ENCODE peak calls at places on chromosomes 7 and 10, in five cellular contexts. Q is tibial nerve, Y is body of pancreas, R is sigmoid colon, N is uterus. J is an unnamed sample.

GRCh38 chr7:87875151-87876039 is 765 bp downstream of the SLC25A40 start:
- DNase-seq in Q (peak; percentile 5), Y (no peak), R (peak; percentile 63), N (no peak), J (no peak)

GRCh38 chr10:110600487-110601101 is 33.1 kb downstream of the SMC3 start:
- DNase-seq in Q (no peak), Y (peak; percentile 24), R (no peak), N (no peak), J (no peak)

GRCh38 chr10:31578181-31578852 is 259.3 kb downstream of the ZEB1 start:
- DNase-seq in Q (no peak), Y (no peak), R (no peak), N (no peak), J (no peak)

GRCh38 chr10:50624866-50625491 is 1.2 kb upstream of the SGMS1 start:
- DNase-seq in Q (peak; percentile 57), Y (peak; percentile 71), R (peak; percentile 86), N (no peak), J (peak; percentile 48)

GRCh38 chr7:92020636-92021035 is 80.0 kb downstream of the AKAP9 start:
- DNase-seq in Q (no peak), Y (no peak), R (no peak), N (no peak), J (no peak)

GRCh38 chr7:26897928-26898327 is 33.5 kb upstream of the SKAP2 start:
- DNase-seq in Q (no peak), Y (no peak), R (no peak), N (no peak), J (no peak)

GRCh38 chr10:57696641-57697040 is 571.1 kb downstream of the IPMK start:
- DNase-seq in Q (no peak), Y (no peak), R (no peak), N (no peak), J (no peak)

GRCh38 chr10:688287-688620 is 1.2 kb downstream of the DIP2C start:
- DNase-seq in Q (no peak), Y (no peak), R (no peak), N (no peak), J (no peak)

GRCh38 chr10:69854685-69855345 is 53.1 kb downstream of the COL13A1 start:
- DNase-seq in Q (no peak), Y (peak; percentile 30), R (no peak), N (no peak), J (no peak)

GRCh38 chr10:114077815-114078219 is 34.2 kb downstream of the ADRB1 start:
- DNase-seq in Q (no peak), Y (no peak), R (no peak), N (no peak), J (no peak)
- TF ChIP-seq CTCF in Q (no peak), Y (no peak), R (no peak), N (no peak), J (no peak)

GRCh38 chr7:22853674-22854157 is 31.1 kb upstream of the TOMM7 start:
- DNase-seq in Q (peak; percentile 36), Y (peak; percentile 14), R (no peak), N (no peak), J (peak; percentile 15)

GRCh38 chr7:22853138-22853537 is 30.5 kb upstream of the TOMM7 start:
- DNase-seq in Q (no peak), Y (no peak), R (no peak), N (no peak), J (no peak)

GRCh38 chr7:22856437-22856836 is 33.8 kb upstream of the TOMM7 start:
- DNase-seq in Q (no peak), Y (no peak), R (no peak), N (no peak), J (no peak)

GRCh38 chr7:22855049-22855392 is 32.4 kb upstream of the TOMM7 start:
- DNase-seq in Q (no peak), Y (no peak), R (no peak), N (no peak), J (no peak)

GRCh38 chr7:22854158-22855048 is 31.8 kb upstream of the TOMM7 start:
- DNase-seq in Q (peak; percentile 86), Y (peak; percentile 83), R (peak; percentile 98), N (peak; percentile 91), J (peak; percentile 90)
- TF ChIP-seq POLR2A in Q (peak; percentile 74), Y (peak; percentile 36), R (peak; percentile 41), N (peak; percentile 43), J (peak; percentile 90)

GRCh38 chr7:55476071-55476803 is 96.1 kb downstream of the VOPP1 start:
- DNase-seq in Q (no peak), Y (no peak), R (no peak), N (no peak), J (no peak)
- H3K4me1 ChIP-seq in Q (no peaks in the 10 kb centered on the region), Y (no peaks in the 10 kb centered on the region), R (no peaks in the 10 kb centered on the region), N (no peaks in the 10 kb centered on the region), J (peaks cover 18% of the 10 kb centered on the region)

GRCh38 chr7:43479042-43479441 is 103.9 kb upstream of the STK17A start:
- DNase-seq in Q (no peak), Y (no peak), R (no peak), N (no peak), J (no peak)
- TF ChIP-seq CTCF in Q (no peak), Y (no peak), R (no peak), N (no peak), J (no peak)

J was measured in gastrocnemius medialis.